ENCODE peak calls at places on chromosomes 11 and 22, in seven cellular contexts. F is HCT116, G is transverse colon, T is A549, E is NB4, M is endothelial cell of umbilical vein, N is Peyer's patch. D is an unnamed sample.

GRCh38 chr22:40058265-40058664 is 63.5 kb downstream of the FAM83F start:
- DNase-seq in F (no peak), G (no peak), T (no peak), E (no peak), M (peak), N (no peak), D (peak)

GRCh38 chr11:72735495-72736027 is 16.6 kb downstream of the ARAP1 start:
- DNase-seq in F (peak), G (no peak), T (no peak), E (peak), M (peak), N (no peak), D (peak)

GRCh38 chr11:63472372-63472771 is 18.6 kb downstream of the PLAAT5 start:
- DNase-seq in F (no peak), G (no peak), T (no peak), E (no peak), M (no peak), N (no peak), D (no peak)

GRCh38 chr11:37468344-37468743 is 870.3 kb upstream of the RAG2 start:
- DNase-seq in F (no peak), G (no peak), T (no peak), E (no peak), M (no peak), N (no peak), D (no peak)

GRCh38 chr11:68818181-68818580 is 23.5 kb downstream of the CPT1A start:
- DNase-seq in F (no peak), G (no peak), T (no peak), E (no peak), M (no peak), N (no peak), D (no peak)

GRCh38 chr11:19377855-19378254 is 137.1 kb upstream of the E2F8 start:
- DNase-seq in F (no peak), G (no peak), T (no peak), E (no peak), M (no peak), N (no peak), D (no peak)

GRCh38 chr11:122375687-122376399 is 259.8 kb upstream of the BLID start:
- DNase-seq in F (peak), G (no peak), T (no peak), E (no peak), M (no peak), N (no peak), D (no peak)

GRCh38 chr11:69550846-69551245 is 69.4 kb downstream of the LINC01488 start:
- DNase-seq in F (no peak), G (no peak), T (no peak), E (no peak), M (no peak), N (no peak), D (no peak)

GRCh38 chr22:27240298-27240885 is 561.2 kb downstream of the MN1 start:
- DNase-seq in F (no peak), G (no peak), T (no peak), E (no peak), M (peak), N (no peak), D (no peak)

DNA sequence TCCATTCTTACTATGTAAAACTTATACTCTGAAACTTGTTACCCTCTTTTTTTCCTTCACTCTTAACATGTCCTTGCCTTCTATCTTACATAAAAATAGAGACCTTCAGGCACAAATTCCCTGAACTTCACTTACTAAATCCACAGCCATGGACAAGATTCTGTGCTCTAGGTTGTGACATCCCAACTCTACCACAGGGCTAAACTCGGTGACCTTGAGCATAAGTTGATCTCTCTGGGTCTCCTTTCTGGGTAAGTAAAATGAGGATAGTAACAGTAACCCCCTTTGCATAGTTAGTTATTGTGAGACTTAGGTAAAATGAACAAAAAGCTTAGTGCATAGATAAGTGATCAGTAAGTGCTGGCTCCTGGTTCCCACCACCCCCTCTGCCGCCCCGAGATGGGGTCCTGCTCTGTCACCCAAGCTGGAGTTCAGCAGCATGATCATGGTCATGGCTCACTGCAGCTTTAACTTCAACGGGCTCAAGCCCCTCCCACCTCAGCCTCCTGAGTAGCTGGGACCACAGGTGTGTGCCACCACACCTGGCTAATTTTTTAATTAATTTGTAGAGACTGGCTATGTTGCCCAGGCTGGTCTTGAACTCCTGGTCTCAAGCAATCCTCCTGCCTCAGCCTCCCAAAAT is 20.1 kb downstream of the C11orf58 start:
- DNase-seq in F (no peak), G (no peak), T (no peak), E (no peak), M (no peak), N (no peak), D (no peak)
- TF ChIP-seq POLR2A in F (no peak), G (no peak), T (no peak), E (no peak), M (no peak), N (no peak), D (no peak)

GRCh38 chr11:114563077-114563476 is 3.4 kb upstream of the NXPE1 start:
- DNase-seq in F (peak), G (no peak), T (no peak), E (no peak), M (peak), N (no peak), D (no peak)
- TF ChIP-seq POLR2A in F (no peak), G (no peak), T (no peak), E (no peak), M (no peak), N (no peak), D (no peak)

DNA sequence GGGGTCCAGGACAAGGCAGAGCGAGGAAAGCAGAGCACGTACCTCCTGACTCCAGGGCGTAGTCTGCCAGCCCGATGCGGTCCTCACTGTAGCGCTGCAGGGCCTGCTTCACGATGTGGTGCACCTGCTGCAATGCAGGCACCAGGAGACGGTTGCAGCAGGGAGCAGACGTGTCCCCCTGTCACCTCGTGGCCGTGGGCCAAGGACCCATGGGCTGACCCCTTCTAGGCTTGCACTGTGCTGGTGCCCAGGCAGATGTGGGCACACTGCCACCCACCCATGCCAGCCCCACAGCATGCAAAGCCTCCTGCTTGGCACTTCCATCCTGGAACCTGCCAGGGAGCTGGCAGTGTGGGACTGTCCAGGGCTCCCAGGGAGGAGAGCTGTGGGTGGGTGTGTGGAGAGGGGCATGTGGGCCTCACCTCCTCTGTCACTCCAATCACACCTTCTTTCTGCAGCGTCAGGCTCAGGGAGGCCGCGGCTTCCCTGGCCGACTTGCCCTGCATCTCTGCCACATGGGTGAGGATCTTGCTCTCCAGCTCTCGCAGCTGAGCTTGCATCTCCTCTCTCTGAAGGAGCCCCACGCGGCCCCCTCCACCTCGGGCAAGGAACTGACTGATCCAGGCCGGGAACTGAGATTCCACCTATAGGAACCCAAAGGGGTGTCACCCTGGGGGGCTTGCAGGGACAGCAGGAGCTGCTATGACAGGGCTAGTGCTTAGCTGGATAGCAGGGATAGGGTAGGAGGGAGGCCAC is 16.3 kb downstream of the SUN2 start:
- DNase-seq in F (no peak), G (no peak), T (no peak), E (no peak), M (no peak), N (no peak), D (no peak)
- TF ChIP-seq POLR2A in F (no peak), G (no peak), T (no peak), E (no peak), M (no peak), N (no peak), D (no peak)

GRCh38 chr11:9601041-9601875 is 27.8 kb downstream of the WEE1 start:
- DNase-seq in F (no peak), G (peak), T (no peak), E (peak), M (no peak), N (peak), D (no peak)
- TF ChIP-seq POLR2A in F (no peak), G (no peak), T (no peak), E (peak), M (no peak), N (no peak), D (no peak)

DNA sequence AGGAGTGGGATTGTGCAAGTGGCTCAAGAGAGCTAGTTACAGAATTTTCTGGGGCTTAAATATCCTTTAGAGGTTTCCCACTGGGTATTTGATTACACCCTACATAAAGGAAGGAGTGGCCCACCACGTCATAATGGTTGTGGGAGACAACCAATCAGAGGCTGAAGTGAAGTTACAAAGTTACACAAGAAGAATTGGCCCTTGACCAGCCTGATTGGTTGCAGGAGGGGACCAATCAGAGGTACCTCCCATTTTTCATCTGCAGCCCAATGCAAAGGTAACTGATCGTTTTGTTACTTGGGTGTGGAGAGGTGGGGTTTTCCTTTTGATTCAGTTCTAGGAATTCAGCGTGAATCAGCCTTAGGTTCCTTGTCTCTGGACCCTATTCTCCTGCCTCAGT is 430.5 kb upstream of the FAT3 start:
- DNase-seq in F (no peak), G (no peak), T (no peak), E (no peak), M (no peak), N (no peak), D (no peak)
- TF ChIP-seq POLR2A in F (no peak), G (no peak), T (no peak), E (no peak), M (no peak), N (no peak), D (no peak)

GRCh38 chr11:87072787-87073186 is 35.1 kb downstream of the TMEM135 start:
- DNase-seq in F (no peak), G (no peak), T (no peak), E (no peak), M (no peak), N (no peak), D (no peak)
- TF ChIP-seq POLR2A in F (no peak), G (no peak), T (no peak), E (no peak), M (no peak), N (no peak), D (no peak)

GRCh38 chr11:16738949-16739262 is 459 bp downstream of the C11orf58 start:
- DNase-seq in F (no peak), G (no peak), T (no peak), E (no peak), M (no peak), N (no peak), D (no peak)

GRCh38 chr11:16741473-16741872 is 3.0 kb downstream of the C11orf58 start:
- DNase-seq in F (no peak), G (no peak), T (no peak), E (no peak), M (no peak), N (no peak), D (peak)

GRCh38 chr11:16739326-16739875 is 954 bp downstream of the C11orf58 start:
- DNase-seq in F (no peak), G (no peak), T (peak), E (peak), M (peak), N (no peak), D (no peak)

GRCh38 chr11:16737860-16738197 is 618 bp upstream of the C11orf58 start:
- DNase-seq in F (peak), G (no peak), T (peak), E (peak), M (no peak), N (peak), D (no peak)

DNA sequence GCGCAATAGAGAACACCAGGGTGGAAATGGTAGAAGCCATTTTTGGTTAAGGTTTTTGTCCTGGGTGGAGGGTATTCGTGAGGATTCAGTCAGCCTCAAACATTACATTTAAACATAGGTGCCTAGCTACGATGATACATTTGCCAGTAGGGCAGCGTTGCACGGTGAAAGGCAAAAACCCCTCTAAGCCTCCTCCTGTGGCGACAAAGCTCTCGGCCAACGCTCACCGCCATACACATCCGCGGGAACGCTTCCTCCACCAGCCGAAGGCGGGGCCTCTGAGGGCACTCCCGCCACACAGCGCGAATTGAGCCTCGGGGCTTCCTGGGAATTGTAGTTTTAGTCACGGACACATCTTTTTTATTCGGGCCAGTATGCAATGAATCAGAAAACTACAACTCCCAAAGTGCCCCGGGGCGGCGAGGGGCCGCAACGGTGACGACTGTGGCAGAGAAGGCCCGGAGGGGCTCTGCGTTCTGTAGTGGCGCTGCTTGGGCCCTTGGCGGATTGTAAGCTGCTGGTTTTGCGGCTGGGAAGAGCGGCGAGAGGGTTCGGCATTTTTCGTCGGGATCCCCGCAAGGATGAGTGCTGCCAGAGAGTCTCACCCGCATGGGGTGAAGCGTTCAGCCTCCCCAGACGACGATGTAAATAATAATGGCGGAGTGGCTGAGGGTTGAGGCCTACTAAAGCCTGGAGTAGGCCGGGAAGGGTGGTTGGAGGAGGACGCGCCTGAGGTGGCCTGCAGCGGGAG is at the start of gene C11orf58:
- DNase-seq in F (peak), G (peak), T (peak), E (peak), M (peak), N (peak), D (peak)
- TF ChIP-seq POLR2A in F (peak), G (peak), T (peak), E (peak), M (peak), N (peak), D (peak)